ENCODE peak calls at places on chromosome 16, in nine cellular contexts. Z is upper lobe of right lung, U is body of pancreas, T is endodermal cell, F is tibial artery, Q is astrocyte, A is brain microvascular endothelial cell, Y is uterus, M is pancreas. V is an unnamed sample.
A peak's percentile ranks its signal among the peaks of the same experiment; 100 is the strongest.

GRCh38 chr16:3182608-3183444 is 5.2 kb upstream of the OR1F1 start:
- DNase-seq in T (peak; percentile 96), F (no peak), Q (no peak), M (no peak), Z (no peak), Y (no peak), U (peak; percentile 42), A (peak; percentile 68), V (no peak)

GRCh38 chr16:10608687-10609409 is 28.4 kb upstream of the EMP2 start:
- DNase-seq in A (no peak), T (no peak), M (no peak), F (no peak), Z (peak; percentile 66), U (no peak), Y (peak; percentile 41), Q (peak; percentile 54), V (no peak)

GRCh38 chr16:56389554-56389953 is 35.8 kb downstream of the AMFR start:
- DNase-seq in M (no peak), Q (peak; percentile 98), Z (no peak), T (no peak), Y (no peak), U (no peak), A (peak; percentile 99), F (no peak), V (no peak)

GRCh38 chr16:68371706-68372380 is 61.0 kb downstream of the PRMT7 start:
- DNase-seq in A (no peak), Y (no peak), Q (no peak), M (no peak), T (no peak), F (no peak), Z (no peak), U (no peak), V (no peak)

GRCh38 chr16:15942901-15943690 is 6.3 kb upstream of the ABCC1 start:
- DNase-seq in Z (peak; percentile 1), M (no peak), U (no peak), F (no peak), A (no peak), T (no peak), Y (no peak), Q (no peak), V (no peak)

GRCh38 chr16:72149676-72150464 is 22.1 kb downstream of the PMFBP1 start:
- DNase-seq in F (no peak), Y (no peak), M (no peak), Q (no peak), U (no peak), A (no peak), T (peak; percentile 86), Z (no peak), V (no peak)

GRCh38 chr16:27458196-27458728 is 56.3 kb downstream of the IL21R start:
- DNase-seq in F (no peak), Z (no peak), T (no peak), Q (no peak), A (no peak), U (no peak), Y (no peak), M (no peak), V (no peak)

GRCh38 chr16:1427473-1428461 is 3.1 kb upstream of the PERCC1 start:
- DNase-seq in Q (no peak), Z (peak; percentile 63), A (no peak), M (no peak), T (no peak), U (no peak), F (no peak), Y (no peak), V (no peak)

GRCh38 chr16:12245923-12246290 is 269.4 kb downstream of the SNX29 start:
- DNase-seq in Z (no peak), M (no peak), A (no peak), Q (no peak), T (no peak), F (no peak), Y (no peak), U (peak; percentile 18), V (no peak)

GRCh38 chr16:10847166-10847565 is 28.6 kb upstream of the TVP23A start:
- DNase-seq in U (no peak), A (no peak), Q (no peak), Z (no peak), F (no peak), M (no peak), Y (no peak), T (no peak), V (no peak)

GRCh38 chr16:86768999-86769398 is 190.7 kb downstream of the FOXL1 start:
- DNase-seq in U (peak; percentile 30), Y (no peak), Q (peak; percentile 71), F (peak; percentile 71), Z (no peak), A (peak; percentile 31), M (no peak), T (no peak), V (no peak)

GRCh38 chr16:53014287-53014686 is 38.4 kb downstream of the CHD9NB start:
- DNase-seq in Z (no peak), Q (no peak), F (no peak), M (no peak), A (no peak), U (no peak), T (no peak), Y (no peak), V (no peak)

GRCh38 chr16:21166561-21166961 is 8.1 kb downstream of the LDAF1 start:
- DNase-seq in T (peak; percentile 61), F (no peak), M (no peak), A (no peak), Y (no peak), Q (peak; percentile 34), U (no peak), Z (no peak), V (no peak)

GRCh38 chr16:58264961-58265479 is 29.8 kb downstream of the PRSS54 start:
- DNase-seq in F (no peak), T (no peak), A (peak; percentile 63), Q (peak; percentile 70), Y (no peak), M (no peak), Z (no peak), U (no peak), V (no peak)

DNA sequence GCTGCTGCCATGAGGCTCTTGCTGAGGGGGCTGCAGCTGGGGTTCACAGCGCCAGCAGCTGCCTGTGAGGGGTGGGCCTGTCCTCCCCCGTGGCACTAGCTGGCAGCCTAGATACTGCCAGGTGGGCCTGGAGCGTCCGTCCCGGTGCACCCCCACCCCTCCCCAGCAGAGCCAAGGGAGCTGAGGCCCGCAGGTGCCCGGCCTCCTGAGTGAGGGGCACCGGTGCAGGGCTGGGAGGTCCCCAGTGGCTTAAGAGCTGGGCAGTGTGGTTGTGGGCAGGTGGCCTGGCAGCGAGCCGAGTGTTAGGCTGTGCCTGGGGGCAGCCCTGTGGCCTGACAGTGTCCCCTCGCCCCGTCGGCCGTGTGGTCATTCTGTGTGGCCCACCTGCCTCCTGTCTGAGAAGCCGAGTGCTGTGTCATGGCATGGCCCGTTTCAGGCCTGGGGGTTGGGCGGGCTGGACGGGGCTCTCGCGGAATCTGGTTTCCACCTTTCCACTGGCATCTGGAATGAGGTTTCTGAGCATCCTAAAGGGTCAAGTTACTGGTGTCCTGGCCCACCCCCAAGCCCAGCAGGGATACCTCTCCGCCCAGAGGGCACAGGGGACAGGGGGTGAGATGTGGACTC is 7.9 kb downstream of the DBNDD1 start:
- DNase-seq in M (no peak), Z (no peak), F (no peak), A (no peak), U (no peak), T (no peak), Y (no peak), Q (no peak), V (no peak)
- H3K27me3 ChIP-seq in M (no peaks in the 10 kb centered on the region), Z (no peaks in the 10 kb centered on the region), F (no peaks in the 10 kb centered on the region), A (no peaks in the 10 kb centered on the region), U (no peaks in the 10 kb centered on the region), T (no peaks in the 10 kb centered on the region), Y (no peaks in the 10 kb centered on the region), Q (no peaks in the 10 kb centered on the region), V (no peaks in the 10 kb centered on the region)

DNA sequence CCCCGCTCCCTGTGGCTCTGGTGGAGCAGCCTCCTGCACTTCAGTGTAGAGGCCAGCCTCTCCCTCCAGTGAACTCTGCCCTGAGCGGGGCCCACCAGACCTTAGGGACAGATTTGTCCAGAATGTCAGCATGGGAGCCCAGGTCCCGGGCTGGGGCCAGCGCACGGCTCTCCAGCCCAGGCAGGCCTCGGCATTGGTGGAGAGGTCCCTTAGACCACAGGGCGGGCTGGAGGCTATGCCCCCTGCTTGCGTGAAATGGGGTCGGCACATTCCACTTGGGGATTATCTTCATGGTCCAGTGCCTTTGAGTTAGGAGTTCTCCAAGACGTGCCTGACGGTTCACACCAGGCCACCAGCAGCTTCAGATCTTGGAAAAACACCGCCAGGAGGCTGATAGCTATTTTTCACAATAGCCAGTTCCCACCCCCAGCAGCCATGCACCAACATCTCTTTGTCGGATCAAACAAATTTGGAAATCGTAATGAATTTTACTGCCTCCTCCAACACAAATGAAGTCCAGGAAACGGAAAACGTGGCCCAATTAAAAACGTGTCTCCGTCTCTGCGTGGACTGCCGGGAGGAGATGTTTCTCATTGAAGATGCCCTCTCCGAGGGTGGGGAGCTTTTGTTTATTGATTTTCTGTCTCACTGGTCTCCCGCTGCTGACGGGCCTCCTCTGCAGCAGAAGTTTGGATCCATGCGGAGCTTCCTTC is 110.0 kb upstream of the CIBAR2 start:
- DNase-seq in F (no peak), U (no peak), A (no peak), T (peak; percentile 74), Y (no peak), Q (no peak), M (no peak), Z (no peak), V (no peak)
- H3K27ac ChIP-seq in F (no peak overlapping the region), U (no peak overlapping the region), A (no peak overlapping the region), T (peak overlapping the region; percentile 19), Y (no peak overlapping the region), Q (peak overlapping the region; percentile 27), M (no peak overlapping the region), Z (no peak overlapping the region), V (no peak overlapping the region)

GRCh38 chr16:89828870-89829629 is 775 bp downstream of the SPIRE2 start:
- DNase-seq in Y (no peak), F (no peak), U (no peak), A (no peak), Z (no peak), M (no peak), T (no peak), Q (no peak), V (no peak)

GRCh38 chr16:89829630-89830437 is 1.6 kb downstream of the SPIRE2 start:
- DNase-seq in A (no peak), Z (no peak), Y (no peak), F (no peak), T (no peak), Q (no peak), U (no peak), M (no peak), V (no peak)

GRCh38 chr16:89826531-89827382 is 1.5 kb upstream of the SPIRE2 start:
- DNase-seq in Y (no peak), M (no peak), F (no peak), T (no peak), Q (no peak), Z (no peak), A (no peak), U (no peak), V (no peak)

GRCh38 chr16:89828199-89828869 is at the start of gene SPIRE2:
- DNase-seq in T (peak; percentile 93), Z (peak; percentile 88), A (peak; percentile 37), U (peak; percentile 81), Y (peak; percentile 70), M (peak; percentile 70), Q (peak; percentile 42), F (peak; percentile 80), V (no peak)

GRCh38 chr16:89827383-89828198 is 684 bp upstream of the SPIRE2 start:
- DNase-seq in T (peak; percentile 81), Q (peak; percentile 48), A (peak; percentile 67), U (peak; percentile 62), Y (no peak), F (no peak), Z (no peak), M (no peak), V (peak; percentile 66)
- H3K4me3 ChIP-seq in T (peak overlapping the region; percentile 86), Q (peak overlapping the region; percentile 53), A (peak overlapping the region; percentile 51), U (peak overlapping the region; percentile 45), Y (peak overlapping the region; percentile 20), F (peak overlapping the region; percentile 45), Z (peak overlapping the region; percentile 53), M (peak overlapping the region; percentile 59), V (peak overlapping the region; percentile 61)

GRCh38 chr16:23030001-23030400 is 119.3 kb downstream of the USP31 start:
- DNase-seq in Q (no peak), U (no peak), Y (no peak), M (no peak), A (no peak), F (no peak), Z (no peak), T (no peak), V (no peak)
- H3K27me3 ChIP-seq in Q (no peaks in the 10 kb centered on the region), U (no peaks in the 10 kb centered on the region), Y (no peaks in the 10 kb centered on the region), M (no peaks in the 10 kb centered on the region), A (no peaks in the 10 kb centered on the region), F (no peaks in the 10 kb centered on the region), Z (peaks cover 4% of the 10 kb centered on the region), T (no peaks in the 10 kb centered on the region), V (no peaks in the 10 kb centered on the region)